ENCODE peak calls at places on chromosomes 4 and X, in eight cellular contexts. One of them, this sample, is unnamed.

GRCh38 chr4:91298156-91298700 is 1005.5 kb upstream of the GRID2 start:
- DNase-seq in naive thymus-derived CD4-positive, alpha-beta T cell: no peak
- DNase-seq in NCI-H1092 treated with DMSO at 0.1 percent for 48 hours: no peak
- DNase-seq in NCI-H510A treated with DMSO at 0.1 percent for 48 hours: no peak
- DNase-seq in GM04503: no peak
- DNase-seq in ecto neural progenitor cell: no peak
- DNase-seq in germinal center: no peak
- DNase-seq in GM12865: no peak
- DNase-seq in this sample: no peak

GRCh38 chrX:70172226-70172625 is 5.1 kb upstream of the DGAT2L6 start:
- DNase-seq in naive thymus-derived CD4-positive, alpha-beta T cell: no peak
- DNase-seq in NCI-H1092 treated with DMSO at 0.1 percent for 48 hours: no peak
- DNase-seq in NCI-H510A treated with DMSO at 0.1 percent for 48 hours: no peak
- DNase-seq in GM04503: no peak
- DNase-seq in ecto neural progenitor cell: no peak
- DNase-seq in germinal center: no peak
- DNase-seq in GM12865: no peak
- DNase-seq in this sample: no peak

GRCh38 chr4:385934-386707 is 48.5 kb downstream of the ZNF141 start:
- DNase-seq in naive thymus-derived CD4-positive, alpha-beta T cell: no peak
- DNase-seq in NCI-H1092 treated with DMSO at 0.1 percent for 48 hours: no peak
- DNase-seq in NCI-H510A treated with DMSO at 0.1 percent for 48 hours: no peak
- DNase-seq in GM04503: no peak
- DNase-seq in ecto neural progenitor cell: no peak
- DNase-seq in germinal center: no peak
- DNase-seq in GM12865: no peak
- DNase-seq in this sample: no peak

GRCh38 chr4:152771736-152772533 is 7.6 kb downstream of the TIGD4 start:
- DNase-seq in naive thymus-derived CD4-positive, alpha-beta T cell: no peak
- DNase-seq in NCI-H1092 treated with DMSO at 0.1 percent for 48 hours: no peak
- DNase-seq in NCI-H510A treated with DMSO at 0.1 percent for 48 hours: no peak
- DNase-seq in GM04503: no peak
- DNase-seq in ecto neural progenitor cell: no peak
- DNase-seq in germinal center: no peak
- DNase-seq in GM12865: peak; percentile 33
- DNase-seq in this sample: no peak

GRCh38 chr4:83753260-83753659 is 217.4 kb downstream of the GPAT3 start:
- DNase-seq in naive thymus-derived CD4-positive, alpha-beta T cell: no peak
- DNase-seq in NCI-H1092 treated with DMSO at 0.1 percent for 48 hours: no peak
- DNase-seq in NCI-H510A treated with DMSO at 0.1 percent for 48 hours: no peak
- DNase-seq in GM04503: no peak
- DNase-seq in ecto neural progenitor cell: no peak
- DNase-seq in germinal center: no peak
- DNase-seq in GM12865: no peak
- DNase-seq in this sample: no peak

GRCh38 chr4:148289740-148290139 is 152.5 kb downstream of the NR3C2 start:
- DNase-seq in naive thymus-derived CD4-positive, alpha-beta T cell: no peak
- DNase-seq in NCI-H1092 treated with DMSO at 0.1 percent for 48 hours: no peak
- DNase-seq in NCI-H510A treated with DMSO at 0.1 percent for 48 hours: peak; percentile 1
- DNase-seq in GM04503: no peak
- DNase-seq in ecto neural progenitor cell: no peak
- DNase-seq in germinal center: no peak
- DNase-seq in GM12865: no peak
- DNase-seq in this sample: no peak

GRCh38 chr4:4866124-4866832 is 6.8 kb downstream of the MSX1 start:
- DNase-seq in naive thymus-derived CD4-positive, alpha-beta T cell: no peak
- DNase-seq in NCI-H1092 treated with DMSO at 0.1 percent for 48 hours: no peak
- DNase-seq in NCI-H510A treated with DMSO at 0.1 percent for 48 hours: no peak
- DNase-seq in GM04503: no peak
- DNase-seq in ecto neural progenitor cell: peak; percentile 74
- DNase-seq in germinal center: no peak
- DNase-seq in GM12865: peak; percentile 27
- DNase-seq in this sample: no peak

GRCh38 chrX:115260330-115260729 is 26.4 kb upstream of the LRCH2 start:
- DNase-seq in naive thymus-derived CD4-positive, alpha-beta T cell: no peak
- DNase-seq in NCI-H1092 treated with DMSO at 0.1 percent for 48 hours: no peak
- DNase-seq in NCI-H510A treated with DMSO at 0.1 percent for 48 hours: no peak
- DNase-seq in GM04503: peak; percentile 14
- DNase-seq in ecto neural progenitor cell: no peak
- DNase-seq in germinal center: no peak
- DNase-seq in GM12865: peak; percentile 1
- DNase-seq in this sample: no peak

GRCh38 chr4:116092961-116093360 is 979.5 kb upstream of the NDST4 start:
- DNase-seq in naive thymus-derived CD4-positive, alpha-beta T cell: no peak
- DNase-seq in NCI-H1092 treated with DMSO at 0.1 percent for 48 hours: no peak
- DNase-seq in NCI-H510A treated with DMSO at 0.1 percent for 48 hours: no peak
- DNase-seq in GM04503: no peak
- DNase-seq in ecto neural progenitor cell: no peak
- DNase-seq in germinal center: no peak
- DNase-seq in GM12865: no peak
- DNase-seq in this sample: no peak

GRCh38 chr4:127239902-127240575 is 392.7 kb upstream of the INTU start:
- DNase-seq in naive thymus-derived CD4-positive, alpha-beta T cell: no peak
- DNase-seq in NCI-H1092 treated with DMSO at 0.1 percent for 48 hours: no peak
- DNase-seq in NCI-H510A treated with DMSO at 0.1 percent for 48 hours: no peak
- DNase-seq in GM04503: no peak
- DNase-seq in ecto neural progenitor cell: no peak
- DNase-seq in germinal center: no peak
- DNase-seq in GM12865: no peak
- DNase-seq in this sample: no peak

GRCh38 chr4:6885953-6886557 is 23.6 kb upstream of the TBC1D14 start:
- DNase-seq in naive thymus-derived CD4-positive, alpha-beta T cell: no peak
- DNase-seq in NCI-H1092 treated with DMSO at 0.1 percent for 48 hours: peak; percentile 18
- DNase-seq in NCI-H510A treated with DMSO at 0.1 percent for 48 hours: peak; percentile 21
- DNase-seq in GM04503: peak; percentile 53
- DNase-seq in ecto neural progenitor cell: no peak
- DNase-seq in germinal center: peak; percentile 45
- DNase-seq in GM12865: peak; percentile 57
- DNase-seq in this sample: no peak

GRCh38 chrX:107450823-107451509 is 1.5 kb downstream of the FRMPD3 start:
- DNase-seq in naive thymus-derived CD4-positive, alpha-beta T cell: no peak
- DNase-seq in NCI-H1092 treated with DMSO at 0.1 percent for 48 hours: no peak
- DNase-seq in NCI-H510A treated with DMSO at 0.1 percent for 48 hours: peak; percentile 27
- DNase-seq in GM04503: no peak
- DNase-seq in ecto neural progenitor cell: peak; percentile 84
- DNase-seq in germinal center: peak; percentile 51
- DNase-seq in GM12865: peak; percentile 10
- DNase-seq in this sample: no peak

GRCh38 chr4:153542835-153543234 is 76.7 kb downstream of the TMEM131L start:
- DNase-seq in naive thymus-derived CD4-positive, alpha-beta T cell: no peak
- DNase-seq in NCI-H1092 treated with DMSO at 0.1 percent for 48 hours: no peak
- DNase-seq in NCI-H510A treated with DMSO at 0.1 percent for 48 hours: no peak
- DNase-seq in GM04503: no peak
- DNase-seq in ecto neural progenitor cell: no peak
- DNase-seq in germinal center: no peak
- DNase-seq in GM12865: no peak
- DNase-seq in this sample: no peak

GRCh38 chr4:113784497-113785254 is 23.1 kb upstream of the CAMK2D start:
- DNase-seq in naive thymus-derived CD4-positive, alpha-beta T cell: no peak
- DNase-seq in NCI-H1092 treated with DMSO at 0.1 percent for 48 hours: no peak
- DNase-seq in NCI-H510A treated with DMSO at 0.1 percent for 48 hours: no peak
- DNase-seq in GM04503: peak; percentile 97
- DNase-seq in ecto neural progenitor cell: no peak
- DNase-seq in germinal center: no peak
- DNase-seq in GM12865: no peak
- DNase-seq in this sample: peak; percentile 90

GRCh38 chr4:48602763-48603162 is 112.7 kb downstream of the ZAR1 start:
- DNase-seq in naive thymus-derived CD4-positive, alpha-beta T cell: no peak
- DNase-seq in NCI-H1092 treated with DMSO at 0.1 percent for 48 hours: no peak
- DNase-seq in NCI-H510A treated with DMSO at 0.1 percent for 48 hours: no peak
- DNase-seq in GM04503: no peak
- DNase-seq in ecto neural progenitor cell: no peak
- DNase-seq in germinal center: no peak
- DNase-seq in GM12865: no peak
- DNase-seq in this sample: no peak

GRCh38 chr4:158811704-158812103 is 42.9 kb downstream of the FNIP2 start:
- DNase-seq in naive thymus-derived CD4-positive, alpha-beta T cell: no peak
- DNase-seq in NCI-H1092 treated with DMSO at 0.1 percent for 48 hours: no peak
- DNase-seq in NCI-H510A treated with DMSO at 0.1 percent for 48 hours: no peak
- DNase-seq in GM04503: no peak
- DNase-seq in ecto neural progenitor cell: no peak
- DNase-seq in germinal center: peak; percentile 15
- DNase-seq in GM12865: no peak
- DNase-seq in this sample: no peak

GRCh38 chr4:89000844-89001360 is 56.1 kb downstream of the FAM13A start:
- DNase-seq in naive thymus-derived CD4-positive, alpha-beta T cell: no peak
- DNase-seq in NCI-H1092 treated with DMSO at 0.1 percent for 48 hours: peak; percentile 97
- DNase-seq in NCI-H510A treated with DMSO at 0.1 percent for 48 hours: peak; percentile 95
- DNase-seq in GM04503: no peak
- DNase-seq in ecto neural progenitor cell: no peak
- DNase-seq in germinal center: no peak
- DNase-seq in GM12865: no peak
- DNase-seq in this sample: peak; percentile 35

GRCh38 chr4:71186566-71187398 is 152.0 kb upstream of the SLC4A4 start:
- DNase-seq in naive thymus-derived CD4-positive, alpha-beta T cell: peak; percentile 14
- DNase-seq in NCI-H1092 treated with DMSO at 0.1 percent for 48 hours: peak; percentile 21
- DNase-seq in NCI-H510A treated with DMSO at 0.1 percent for 48 hours: peak; percentile 54
- DNase-seq in GM04503: no peak
- DNase-seq in ecto neural progenitor cell: peak; percentile 70
- DNase-seq in germinal center: peak; percentile 53
- DNase-seq in GM12865: no peak
- DNase-seq in this sample: no peak

GRCh38 chr4:95155759-95156451 is 392.9 kb downstream of the UNC5C start:
- DNase-seq in naive thymus-derived CD4-positive, alpha-beta T cell: peak; percentile 63
- DNase-seq in NCI-H1092 treated with DMSO at 0.1 percent for 48 hours: peak; percentile 4
- DNase-seq in NCI-H510A treated with DMSO at 0.1 percent for 48 hours: peak; percentile 42
- DNase-seq in GM04503: peak; percentile 5
- DNase-seq in ecto neural progenitor cell: no peak
- DNase-seq in germinal center: peak; percentile 5
- DNase-seq in GM12865: peak; percentile 32
- DNase-seq in this sample: peak; percentile 30

GRCh38 chr4:42329421-42329820 is 67.9 kb upstream of the SHISA3 start:
- DNase-seq in naive thymus-derived CD4-positive, alpha-beta T cell: no peak
- DNase-seq in NCI-H1092 treated with DMSO at 0.1 percent for 48 hours: no peak
- DNase-seq in NCI-H510A treated with DMSO at 0.1 percent for 48 hours: no peak
- DNase-seq in GM04503: no peak
- DNase-seq in ecto neural progenitor cell: no peak
- DNase-seq in germinal center: no peak
- DNase-seq in GM12865: no peak
- DNase-seq in this sample: no peak

GRCh38 chr4:1026115-1026514 is 14.7 kb downstream of the FGFRL1 start:
- DNase-seq in naive thymus-derived CD4-positive, alpha-beta T cell: no peak
- DNase-seq in NCI-H1092 treated with DMSO at 0.1 percent for 48 hours: no peak
- DNase-seq in NCI-H510A treated with DMSO at 0.1 percent for 48 hours: no peak
- DNase-seq in GM04503: no peak
- DNase-seq in ecto neural progenitor cell: no peak
- DNase-seq in germinal center: peak; percentile 83
- DNase-seq in GM12865: peak; percentile 61
- DNase-seq in this sample: no peak

GRCh38 chr4:54228563-54229501 is at the start of gene PDGFRA:
- DNase-seq in naive thymus-derived CD4-positive, alpha-beta T cell: no peak
- DNase-seq in NCI-H1092 treated with DMSO at 0.1 percent for 48 hours: no peak
- DNase-seq in NCI-H510A treated with DMSO at 0.1 percent for 48 hours: no peak
- DNase-seq in GM04503: peak; percentile 77
- DNase-seq in ecto neural progenitor cell: no peak
- DNase-seq in germinal center: no peak
- DNase-seq in GM12865: no peak
- DNase-seq in this sample: no peak

GRCh38 chr4:93433840-93434239 is 394.7 kb upstream of the ATOH1 start:
- DNase-seq in naive thymus-derived CD4-positive, alpha-beta T cell: no peak
- DNase-seq in NCI-H1092 treated with DMSO at 0.1 percent for 48 hours: no peak
- DNase-seq in NCI-H510A treated with DMSO at 0.1 percent for 48 hours: no peak
- DNase-seq in GM04503: no peak
- DNase-seq in ecto neural progenitor cell: no peak
- DNase-seq in germinal center: no peak
- DNase-seq in GM12865: no peak
- DNase-seq in this sample: no peak

GRCh38 chr4:85149656-85150055 is 183.2 kb upstream of the WDFY3 start:
- DNase-seq in naive thymus-derived CD4-positive, alpha-beta T cell: no peak
- DNase-seq in NCI-H1092 treated with DMSO at 0.1 percent for 48 hours: no peak
- DNase-seq in NCI-H510A treated with DMSO at 0.1 percent for 48 hours: no peak
- DNase-seq in GM04503: no peak
- DNase-seq in ecto neural progenitor cell: no peak
- DNase-seq in germinal center: no peak
- DNase-seq in GM12865: no peak
- DNase-seq in this sample: peak; percentile 16

GRCh38 chr4:156294577-156294976 is 340.9 kb upstream of the CTSO start:
- DNase-seq in naive thymus-derived CD4-positive, alpha-beta T cell: no peak
- DNase-seq in NCI-H1092 treated with DMSO at 0.1 percent for 48 hours: peak; percentile 47
- DNase-seq in NCI-H510A treated with DMSO at 0.1 percent for 48 hours: peak; percentile 68
- DNase-seq in GM04503: peak; percentile 41
- DNase-seq in ecto neural progenitor cell: no peak
- DNase-seq in germinal center: no peak
- DNase-seq in GM12865: peak; percentile 28
- DNase-seq in this sample: peak; percentile 64